ENCODE peak calls at places on chromosomes 3 and 15, in six cellular contexts. C is mesenchymal stem cell, L is neuronal stem cell, S is mesendoderm, J is H9, B is H1. V is an unnamed sample.

GRCh38 chr15:100111103-100112060 is 230.4 kb downstream of the ADAMTS17 start:
- DNase-seq in S (no peak), C (peak; percentile 86), L (no peak), B (no peak), J (no peak), V (peak; percentile 88)

GRCh38 chr3:49032646-49033304 is 3.6 kb upstream of the IMPDH2 start:
- DNase-seq in C (no peak), J (no peak), B (no peak), L (no peak), S (no peak), V (no peak)

GRCh38 chr15:96043586-96044171 is 286.8 kb upstream of the NR2F2 start:
- DNase-seq in C (no peak), L (no peak), B (no peak), S (no peak), J (no peak), V (no peak)

GRCh38 chr3:185649414-185649813 is 63.3 kb downstream of the SENP2 start:
- DNase-seq in B (no peak), C (peak; percentile 33), J (no peak), L (no peak), S (no peak), V (no peak)

GRCh38 chr15:41790756-41791546 is 16.7 kb downstream of the MAPKBP1 start:
- DNase-seq in B (no peak), J (no peak), L (no peak), C (peak; percentile 90), S (peak; percentile 76), V (peak; percentile 79)

GRCh38 chr15:51350723-51351122 is 9.3 kb downstream of the GLDN start:
- DNase-seq in J (no peak), L (no peak), S (no peak), B (no peak), C (no peak), V (no peak)

GRCh38 chr3:10816019-10816862 is at the start of gene SLC6A11:
- DNase-seq in B (no peak), J (peak; percentile 58), C (no peak), L (peak; percentile 27), S (peak; percentile 56), V (no peak)

GRCh38 chr3:183006396-183007002 is 26.2 kb upstream of the DCUN1D1 start:
- DNase-seq in B (no peak), S (no peak), C (no peak), J (peak; percentile 46), L (no peak), V (no peak)

GRCh38 chr3:30747771-30748281 is 141.4 kb downstream of the TGFBR2 start:
- DNase-seq in L (no peak), B (no peak), S (peak; percentile 61), J (no peak), C (peak; percentile 74), V (peak; percentile 79)

GRCh38 chr15:59532770-59533379 is 78.7 kb upstream of the GCNT3 start:
- DNase-seq in C (peak; percentile 36), B (no peak), S (peak; percentile 56), J (no peak), L (peak; percentile 15), V (peak; percentile 21)

DNA sequence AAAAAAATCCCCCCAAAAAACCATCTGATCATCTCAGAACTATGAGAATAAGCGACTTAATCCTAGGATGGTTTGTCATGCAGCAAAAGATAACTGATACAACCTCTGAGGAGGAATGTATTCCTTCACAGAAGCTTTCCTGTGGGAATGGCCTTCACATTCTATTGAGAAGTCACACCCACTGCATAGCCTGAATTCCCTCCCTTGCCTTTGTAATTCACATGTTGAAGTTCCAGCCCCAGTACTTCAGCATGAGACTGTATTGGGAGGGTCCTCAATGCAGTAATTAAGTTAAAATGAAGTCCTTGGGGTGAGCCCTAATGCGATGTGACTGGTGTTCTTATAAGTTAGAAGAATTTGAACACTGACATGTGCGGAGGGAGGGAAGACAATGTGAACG is 395.2 kb downstream of the TUSC7 start:
- DNase-seq in B (peak; percentile 7), L (no peak), J (peak; percentile 48), C (no peak), S (peak; percentile 86), V (peak; percentile 55)
- H3K27ac ChIP-seq in B (no peak overlapping the region), L (peak overlapping the region; percentile 14), J (no peak overlapping the region), C (no peak overlapping the region), S (no peak overlapping the region), V (peak overlapping the region; percentile 79)

GRCh38 chr15:57697588-57697987 is 8.9 kb upstream of the POLR2M start:
- DNase-seq in S (no peak), L (no peak), J (no peak), C (peak; percentile 17), B (no peak), V (peak; percentile 19)

GRCh38 chr15:57696146-57696545 is 10.4 kb upstream of the POLR2M start:
- DNase-seq in B (no peak), L (no peak), S (peak; percentile 40), J (no peak), C (no peak), V (no peak)

GRCh38 chr15:57692709-57693108 is 13.8 kb upstream of the POLR2M start:
- DNase-seq in B (no peak), L (no peak), S (no peak), J (no peak), C (no peak), V (peak; percentile 12)

GRCh38 chr15:57691082-57691481 is 15.4 kb upstream of the POLR2M start:
- DNase-seq in S (no peak), C (no peak), B (no peak), J (no peak), L (no peak), V (no peak)

GRCh38 chr15:57694264-57694663 is 12.2 kb upstream of the POLR2M start:
- DNase-seq in C (no peak), L (no peak), B (no peak), J (no peak), S (no peak), V (no peak)
- H2BK15ac ChIP-seq in C (no peak overlapping the region), L (no peak overlapping the region), B (no peak overlapping the region), J (no peak overlapping the region), S (no peak overlapping the region), V (no peak overlapping the region)

DNA sequence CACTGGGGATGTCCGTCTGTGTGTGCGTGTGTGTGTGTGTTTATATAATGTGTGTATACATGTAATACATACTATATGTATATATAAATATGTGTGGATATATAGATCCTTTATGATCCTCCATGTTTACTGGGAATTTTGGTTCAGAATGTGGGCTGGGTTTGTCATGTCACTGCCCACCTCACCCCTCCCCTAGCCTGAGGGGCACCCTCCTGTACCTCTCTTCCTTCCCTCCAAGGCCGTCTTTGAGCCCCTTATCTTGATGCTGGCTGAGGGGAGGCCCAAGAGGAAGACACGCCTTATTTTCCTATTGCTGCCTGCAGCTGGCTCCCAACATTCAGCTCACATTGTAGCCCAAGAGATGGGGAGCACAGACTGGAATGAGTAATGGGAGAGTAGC is 2.3 kb downstream of the TMEM43 start:
- DNase-seq in S (no peak), L (no peak), J (peak; percentile 9), B (no peak), C (no peak), V (no peak)
- H3K4me1 ChIP-seq in S (peaks cover 7% of the 10 kb centered on the region), L (peaks cover 11% of the 10 kb centered on the region), J (no peaks in the 10 kb centered on the region), B (peaks cover 8% of the 10 kb centered on the region), C (peaks cover 19% of the 10 kb centered on the region), V (peaks cover 15% of the 10 kb centered on the region)

GRCh38 chr15:44727462-44728231 is 8.7 kb upstream of the TRIM69 start:
- DNase-seq in J (no peak), L (no peak), S (no peak), B (no peak), C (no peak), V (no peak)
- H3K27ac ChIP-seq in J (peak overlapping the region; percentile 32), L (no peak overlapping the region), S (no peak overlapping the region), B (no peak overlapping the region), C (peak overlapping the region; percentile 81), V (peak overlapping the region; percentile 76)

GRCh38 chr3:13535526-13535875 is 13.4 kb upstream of the FBLN2 start:
- DNase-seq in B (no peak), S (no peak), J (no peak), C (no peak), L (no peak), V (no peak)

GRCh38 chr3:13535905-13536304 is 13.0 kb upstream of the FBLN2 start:
- DNase-seq in S (no peak), L (no peak), B (no peak), J (no peak), C (no peak), V (no peak)

GRCh38 chr3:13537244-13537921 is 11.5 kb upstream of the FBLN2 start:
- DNase-seq in C (no peak), L (no peak), S (no peak), J (no peak), B (no peak), V (no peak)

GRCh38 chr3:13537926-13538325 is 11.0 kb upstream of the FBLN2 start:
- DNase-seq in S (no peak), C (peak; percentile 85), J (no peak), B (no peak), L (no peak), V (peak; percentile 91)

GRCh38 chr3:13536832-13537231 is 12.1 kb upstream of the FBLN2 start:
- DNase-seq in C (no peak), J (no peak), L (no peak), B (no peak), S (peak; percentile 44), V (no peak)
- H2BK15ac ChIP-seq in C (no peak overlapping the region), J (no peak overlapping the region), L (no peak overlapping the region), B (no peak overlapping the region), S (no peak overlapping the region), V (peak overlapping the region; percentile 98)

GRCh38 chr3:196272826-196273225 is 14.7 kb downstream of the PCYT1A start:
- DNase-seq in J (no peak), B (no peak), L (no peak), S (no peak), C (no peak), V (no peak)

GRCh38 chr3:196274585-196274984 is 12.9 kb downstream of the PCYT1A start:
- DNase-seq in B (no peak), C (peak; percentile 41), J (no peak), S (no peak), L (no peak), V (peak; percentile 19)

GRCh38 chr3:196270499-196270898 is 17.0 kb downstream of the PCYT1A start:
- DNase-seq in L (no peak), C (no peak), J (no peak), S (no peak), B (no peak), V (no peak)

GRCh38 chr3:196273655-196274054 is 13.9 kb downstream of the PCYT1A start:
- DNase-seq in L (no peak), S (peak; percentile 31), C (no peak), J (peak; percentile 97), B (no peak), V (no peak)

DNA sequence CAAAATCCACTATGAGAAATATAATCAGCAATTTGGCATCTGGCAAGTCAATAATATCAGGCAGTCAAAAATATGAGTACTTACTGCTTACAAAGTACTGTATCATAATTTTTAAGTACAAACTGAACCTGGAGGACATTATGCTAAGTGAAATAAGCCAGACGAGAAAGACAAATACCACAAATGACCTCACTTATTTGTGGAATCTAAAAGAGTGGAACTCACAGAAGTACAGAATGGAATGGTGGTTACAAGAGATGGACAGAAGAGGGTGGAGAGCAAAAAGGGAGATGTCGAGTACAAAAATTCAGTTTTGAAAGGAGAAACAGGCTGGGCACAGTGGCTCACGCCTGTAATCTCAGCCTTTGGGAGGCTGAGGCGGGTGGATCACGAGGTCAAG is 12.4 kb downstream of the PCYT1A start:
- DNase-seq in C (peak; percentile 31), J (no peak), S (no peak), L (no peak), B (no peak), V (no peak)
- H3K4me1 ChIP-seq in C (peaks cover 9% of the 10 kb centered on the region), J (peaks cover 3% of the 10 kb centered on the region), S (peaks cover 4% of the 10 kb centered on the region), L (no peaks in the 10 kb centered on the region), B (peaks cover 14% of the 10 kb centered on the region), V (peaks cover 4% of the 10 kb centered on the region)